ENCODE peak calls at places on chromosomes 1 and 21, in six cellular contexts. One of them, this sample, is unnamed.

GRCh38 chr1:201028473-201028889 is 5.0 kb upstream of the KIF21B start:
- DNase-seq in nephron progenitor cell: no peak
- DNase-seq in heart left ventricle: no peak
- DNase-seq in RWPE1: no peak
- DNase-seq in breast epithelium: no peak
- DNase-seq in B cell: no peak
- DNase-seq in this sample: no peak

GRCh38 chr1:27144920-27145661 is 9.8 kb downstream of the SLC9A1 start:
- DNase-seq in nephron progenitor cell: no peak
- DNase-seq in heart left ventricle: peak; percentile 57
- DNase-seq in RWPE1: no peak
- DNase-seq in breast epithelium: no peak
- DNase-seq in B cell: no peak
- DNase-seq in this sample: no peak

GRCh38 chr1:104801344-104801743 is 1051.6 kb downstream of the AMY1C start:
- DNase-seq in nephron progenitor cell: no peak
- DNase-seq in heart left ventricle: no peak
- DNase-seq in RWPE1: no peak
- DNase-seq in breast epithelium: no peak
- DNase-seq in B cell: no peak
- DNase-seq in this sample: no peak

GRCh38 chr1:77605246-77606026 is 77.0 kb downstream of the ZZZ3 start:
- DNase-seq in nephron progenitor cell: no peak
- DNase-seq in heart left ventricle: peak; percentile 76
- DNase-seq in RWPE1: no peak
- DNase-seq in breast epithelium: peak; percentile 48
- DNase-seq in B cell: no peak
- DNase-seq in this sample: no peak

GRCh38 chr1:101291562-101292035 is 54.8 kb downstream of the S1PR1 start:
- DNase-seq in nephron progenitor cell: no peak
- DNase-seq in heart left ventricle: no peak
- DNase-seq in RWPE1: no peak
- DNase-seq in breast epithelium: peak; percentile 22
- DNase-seq in B cell: no peak
- DNase-seq in this sample: peak; percentile 41

GRCh38 chr1:77857557-77857956 is 30.9 kb upstream of the NEXN start:
- DNase-seq in nephron progenitor cell: no peak
- DNase-seq in heart left ventricle: no peak
- DNase-seq in RWPE1: no peak
- DNase-seq in breast epithelium: no peak
- DNase-seq in B cell: no peak
- DNase-seq in this sample: no peak

GRCh38 chr1:11862890-11863289 is 4.1 kb upstream of the NPPB start:
- DNase-seq in nephron progenitor cell: no peak
- DNase-seq in heart left ventricle: no peak
- DNase-seq in RWPE1: peak; percentile 54
- DNase-seq in breast epithelium: no peak
- DNase-seq in B cell: no peak
- DNase-seq in this sample: no peak

GRCh38 chr1:40766017-40766416 is 17.6 kb upstream of the KCNQ4 start:
- DNase-seq in nephron progenitor cell: no peak
- DNase-seq in heart left ventricle: no peak
- DNase-seq in RWPE1: no peak
- DNase-seq in breast epithelium: no peak
- DNase-seq in B cell: no peak
- DNase-seq in this sample: no peak

GRCh38 chr21:21612446-21612845 is 614.2 kb downstream of the NCAM2 start:
- DNase-seq in nephron progenitor cell: no peak
- DNase-seq in heart left ventricle: no peak
- DNase-seq in RWPE1: peak; percentile 49
- DNase-seq in breast epithelium: no peak
- DNase-seq in B cell: no peak
- DNase-seq in this sample: no peak

GRCh38 chr1:241976264-241976663 is 18.7 kb downstream of the BECN2 start:
- DNase-seq in nephron progenitor cell: no peak
- DNase-seq in heart left ventricle: no peak
- DNase-seq in RWPE1: no peak
- DNase-seq in breast epithelium: no peak
- DNase-seq in B cell: no peak
- DNase-seq in this sample: no peak

GRCh38 chr1:63813829-63814277 is 40.0 kb downstream of the ROR1 start:
- DNase-seq in nephron progenitor cell: no peak
- DNase-seq in heart left ventricle: no peak
- DNase-seq in RWPE1: no peak
- DNase-seq in breast epithelium: no peak
- DNase-seq in B cell: no peak
- DNase-seq in this sample: peak; percentile 15

DNA sequence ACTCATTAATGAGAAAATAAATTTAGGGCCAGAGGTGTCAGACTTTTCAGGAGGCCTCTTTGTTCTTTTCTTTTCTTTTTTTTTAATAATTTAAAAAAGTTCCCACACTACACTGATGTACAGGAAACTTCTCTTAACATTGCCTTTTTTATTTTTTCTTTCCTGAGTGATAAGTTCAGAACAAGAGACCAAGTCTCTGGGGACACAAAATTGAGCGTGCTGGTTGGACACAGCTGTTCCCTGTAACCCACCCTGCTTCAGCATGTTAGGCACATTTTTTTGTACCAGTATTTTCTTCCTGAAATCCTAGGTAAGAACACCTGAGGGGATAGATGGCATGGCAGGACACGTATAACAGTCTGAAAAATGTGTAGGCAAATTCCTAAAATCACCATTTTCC is 50.1 kb downstream of the PBX1 start:
- DNase-seq in nephron progenitor cell: no peak
- DNase-seq in heart left ventricle: no peak
- DNase-seq in RWPE1: no peak
- DNase-seq in breast epithelium: no peak
- DNase-seq in B cell: no peak
- DNase-seq in this sample: no peak
- TF ChIP-seq CTCF in nephron progenitor cell: no peak
- TF ChIP-seq CTCF in heart left ventricle: no peak
- TF ChIP-seq CTCF in RWPE1: no peak
- TF ChIP-seq CTCF in breast epithelium: no peak
- TF ChIP-seq CTCF in B cell: no peak
- TF ChIP-seq CTCF in this sample: no peak

GRCh38 chr1:206469933-206470691 is at the start of gene IKBKE:
- DNase-seq in nephron progenitor cell: peak; percentile 35
- DNase-seq in heart left ventricle: peak; percentile 63
- DNase-seq in RWPE1: peak; percentile 89
- DNase-seq in breast epithelium: peak; percentile 45
- DNase-seq in B cell: peak; percentile 72
- DNase-seq in this sample: peak; percentile 80
- TF ChIP-seq CTCF in nephron progenitor cell: no peak
- TF ChIP-seq CTCF in heart left ventricle: no peak
- TF ChIP-seq CTCF in RWPE1: peak; percentile 26
- TF ChIP-seq CTCF in breast epithelium: peak; percentile 34
- TF ChIP-seq CTCF in B cell: peak; percentile 30
- TF ChIP-seq CTCF in this sample: no peak

DNA sequence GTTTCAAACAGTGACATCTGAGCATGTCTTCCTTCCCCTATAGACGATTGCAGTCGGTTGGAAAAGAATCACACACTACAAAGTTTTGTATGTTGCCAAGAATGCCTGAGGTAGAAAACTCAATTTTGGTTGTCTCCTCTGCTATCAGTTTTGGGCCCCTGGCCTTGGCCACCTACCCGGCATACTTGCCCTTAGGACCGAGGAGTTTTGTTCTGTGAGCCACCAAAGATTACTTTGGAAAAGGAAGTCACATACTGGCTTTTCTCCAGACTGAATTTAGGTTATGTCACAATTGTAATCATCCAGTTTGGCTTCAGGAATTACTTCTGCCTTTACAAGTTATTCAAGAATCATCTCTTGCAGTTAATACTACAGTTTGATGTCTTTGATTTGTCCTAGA is 71.4 kb downstream of the RGL1 start:
- DNase-seq in nephron progenitor cell: no peak
- DNase-seq in heart left ventricle: no peak
- DNase-seq in RWPE1: no peak
- DNase-seq in breast epithelium: no peak
- DNase-seq in B cell: no peak
- DNase-seq in this sample: no peak
- TF ChIP-seq CTCF in nephron progenitor cell: no peak
- TF ChIP-seq CTCF in heart left ventricle: no peak
- TF ChIP-seq CTCF in RWPE1: no peak
- TF ChIP-seq CTCF in breast epithelium: no peak
- TF ChIP-seq CTCF in B cell: no peak
- TF ChIP-seq CTCF in this sample: no peak

GRCh38 chr21:16330340-16331319 is 600.8 kb downstream of the USP25 start:
- DNase-seq in nephron progenitor cell: peak; percentile 24
- DNase-seq in heart left ventricle: no peak
- DNase-seq in RWPE1: peak; percentile 42
- DNase-seq in breast epithelium: no peak
- DNase-seq in B cell: no peak
- DNase-seq in this sample: peak; percentile 6
- TF ChIP-seq CTCF in nephron progenitor cell: peak; percentile 67
- TF ChIP-seq CTCF in heart left ventricle: peak; percentile 66
- TF ChIP-seq CTCF in RWPE1: peak; percentile 74
- TF ChIP-seq CTCF in breast epithelium: peak; percentile 44
- TF ChIP-seq CTCF in B cell: peak; percentile 74
- TF ChIP-seq CTCF in this sample: peak; percentile 63

This sample was measured in GM10248.